ENCODE peak calls at places on chromosomes 11 and 22, in four cellular contexts. G is A549, Q is upper lobe of left lung, E is transverse colon. I is an unnamed sample.

GRCh38 chr11:112785717-112786116 is 175.5 kb upstream of the NCAM1 start:
- DNase-seq in Q (no peak), E (no peak), G (no peak), I (no peak)

GRCh38 chr11:130671801-130672700 is 223.6 kb downstream of the ADAMTS15 start:
- DNase-seq in Q (no peak), E (peak; percentile 49), G (no peak), I (no peak)

GRCh38 chr11:115643491-115643995 is 139.3 kb upstream of the CADM1 start:
- DNase-seq in E (no peak), G (no peak), Q (no peak), I (no peak)

GRCh38 chr11:7965386-7965785 is at the start of gene NLRP10:
- DNase-seq in E (no peak), G (no peak), Q (no peak), I (no peak)

GRCh38 chr11:20647976-20648565 is 21.3 kb upstream of the NELL1 start:
- DNase-seq in E (peak; percentile 23), G (peak; percentile 59), Q (no peak), I (no peak)

GRCh38 chr11:110424775-110425444 is 4.8 kb upstream of the FDX1 start:
- DNase-seq in Q (no peak), E (no peak), G (no peak), I (no peak)

GRCh38 chr11:45855308-45855707 is 8.0 kb downstream of the CRY2 start:
- DNase-seq in Q (no peak), E (no peak), G (no peak), I (no peak)

GRCh38 chr22:33350961-33351360 is 292.8 kb upstream of the SYN3 start:
- DNase-seq in Q (no peak), E (no peak), G (no peak), I (no peak)

GRCh38 chr11:20164152-20164551 is 3.9 kb upstream of the DBX1 start:
- DNase-seq in E (no peak), Q (no peak), G (no peak), I (no peak)

GRCh38 chr11:3959015-3959917 is 103.8 kb downstream of the STIM1 start:
- DNase-seq in Q (no peak), E (no peak), G (peak; percentile 53), I (no peak)

GRCh38 chr22:43133401-43133800 is 9.8 kb downstream of the MCAT start:
- DNase-seq in Q (no peak), E (no peak), G (no peak), I (no peak)

GRCh38 chr22:23248583-23248982 is 68.3 kb downstream of the BCR start:
- DNase-seq in G (no peak), Q (peak; percentile 68), E (no peak), I (no peak)

GRCh38 chr11:40841231-40841630 is 618.2 kb downstream of the LRRC4C start:
- DNase-seq in G (no peak), E (no peak), Q (no peak), I (no peak)

GRCh38 chr11:11973866-11974265 is 34.6 kb downstream of the DKK3 start:
- DNase-seq in E (no peak), Q (no peak), G (no peak), I (no peak)

GRCh38 chr11:121687961-121688566 is 235.3 kb upstream of the SORL1-AS1 start:
- DNase-seq in G (no peak), E (no peak), Q (no peak), I (no peak)

GRCh38 chr11:60500276-60500935 is 7.8 kb downstream of the MS4A12 start:
- DNase-seq in E (no peak), G (no peak), Q (no peak), I (no peak)

GRCh38 chr11:66973956-66974585 is 1.0 kb upstream of the C11orf86 start:
- DNase-seq in E (no peak), Q (no peak), G (no peak), I (no peak)

GRCh38 chr11:121517996-121518395 is 65.2 kb upstream of the SORL1-AS1 start:
- DNase-seq in E (no peak), G (no peak), Q (no peak), I (no peak)

GRCh38 chr22:39658367-39658766 is 87.8 kb downstream of the CACNA1I start:
- DNase-seq in E (peak; percentile 13), G (peak; percentile 16), Q (no peak), I (no peak)

GRCh38 chr22:19039448-19039780 is 82.8 kb downstream of the DGCR2 start:
- DNase-seq in E (no peak), Q (no peak), G (no peak), I (no peak)

GRCh38 chr22:19709063-19709769 is 5.1 kb upstream of the SEPTIN5 start:
- DNase-seq in E (no peak), Q (no peak), G (no peak), I (no peak)

GRCh38 chr11:77250881-77251640 is 50.4 kb downstream of the GDPD4 start:
- DNase-seq in G (no peak), Q (no peak), E (no peak), I (no peak)

GRCh38 chr22:17172172-17172833 is 13.2 kb upstream of the HDHD5 start:
- DNase-seq in E (no peak), G (no peak), Q (peak; percentile 51), I (peak; percentile 47)

GRCh38 chr22:42633013-42633412 is 7.4 kb downstream of the ATP5MGL start:
- DNase-seq in G (no peak), Q (no peak), E (no peak), I (no peak)

GRCh38 chr11:2369896-2370295 is 7.2 kb upstream of the CD81 start:
- DNase-seq in E (no peak), G (no peak), Q (no peak), I (no peak)

GRCh38 chr22:29780781-29781676 is 13.9 kb downstream of the UQCR10 start:
- DNase-seq in E (no peak), G (no peak), Q (no peak), I (peak; percentile 37)

GRCh38 chr11:96357794-96358193 is 14.8 kb upstream of the MAML2 start:
- DNase-seq in G (no peak), Q (no peak), E (no peak), I (no peak)

GRCh38 chr11:68684385-68685356 is at the start of gene GAL:
- DNase-seq in E (no peak), G (no peak), Q (no peak), I (no peak)

GRCh38 chr11:40219401-40219800 is 1240.1 kb downstream of the LRRC4C start:
- DNase-seq in E (no peak), G (no peak), Q (no peak), I (no peak)

GRCh38 chr11:65258988-65259387 is 2.8 kb upstream of the POLA2 start:
- DNase-seq in E (no peak), Q (no peak), G (no peak), I (no peak)

GRCh38 chr11:125373426-125374391 is 122.4 kb downstream of the FEZ1 start:
- DNase-seq in Q (peak; percentile 22), E (no peak), G (no peak), I (no peak)

GRCh38 chr11:112730591-112730990 is 230.6 kb upstream of the NCAM1 start:
- DNase-seq in Q (no peak), G (no peak), E (no peak), I (no peak)

GRCh38 chr11:64001552-64002427 is 15.6 kb downstream of the OTUB1 start:
- DNase-seq in G (no peak), E (no peak), Q (no peak), I (peak; percentile 58)

GRCh38 chr11:74085542-74085892 is 76.6 kb upstream of the UCP3 start:
- DNase-seq in Q (peak; percentile 33), E (no peak), G (no peak), I (no peak)

GRCh38 chr22:46649176-46650077 is 29.2 kb downstream of the GRAMD4 start:
- DNase-seq in G (peak; percentile 63), Q (no peak), E (no peak), I (no peak)

GRCh38 chr11:67382481-67383136 is 9.2 kb upstream of the RAD9A start:
- DNase-seq in E (peak; percentile 89), G (peak; percentile 74), Q (peak; percentile 87), I (peak; percentile 82)

GRCh38 chr11:59173964-59174663 is 2.2 kb downstream of the DTX4 start:
- DNase-seq in G (no peak), Q (peak; percentile 86), E (peak; percentile 88), I (peak; percentile 34)

GRCh38 chr11:59176330-59176729 is 4.4 kb downstream of the DTX4 start:
- DNase-seq in G (no peak), Q (no peak), E (no peak), I (no peak)

GRCh38 chr11:59173080-59173963 is 1.4 kb downstream of the DTX4 start:
- DNase-seq in G (no peak), Q (peak; percentile 58), E (peak; percentile 41), I (peak; percentile 42)

GRCh38 chr11:59175104-59175503 is 3.2 kb downstream of the DTX4 start:
- DNase-seq in G (no peak), E (no peak), Q (peak; percentile 80), I (no peak)

DNA sequence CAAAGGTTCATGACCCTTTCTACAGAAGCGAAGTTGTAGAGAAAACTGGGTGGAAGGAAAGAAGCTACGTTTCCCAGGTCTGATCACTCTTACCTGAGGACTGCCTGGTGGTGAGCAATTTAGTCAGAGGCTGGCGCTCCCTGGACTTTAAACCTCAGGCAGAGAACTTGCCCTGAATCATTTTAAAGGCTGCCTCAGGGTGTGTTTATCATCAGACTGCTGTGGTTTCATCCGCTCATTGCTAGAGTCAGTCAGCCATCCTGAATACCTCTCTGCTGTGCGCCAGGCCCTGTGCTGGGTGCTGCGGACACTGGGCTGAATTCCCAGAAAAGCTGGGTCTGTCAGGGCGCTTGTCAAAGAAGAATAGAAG is 2.7 kb downstream of the DTX4 start:
- DNase-seq in Q (no peak), G (no peak), E (peak; percentile 70), I (peak; percentile 36)
- TF ChIP-seq POLR2A in Q (no peak), G (no peak), E (peak; percentile 57), I (no peak)

GRCh38 chr11:86741489-86742435 is 58.6 kb upstream of the PRSS23 start:
- DNase-seq in E (no peak), Q (no peak), G (peak; percentile 64), I (no peak)
- TF ChIP-seq EP300 in E (no peak), Q (no peak), G (peak; percentile 77), I (no peak)

GRCh38 chr11:123536690-123537437 is 106.8 kb downstream of the GRAMD1B start:
- DNase-seq in G (no peak), Q (peak; percentile 33), E (no peak), I (no peak)
- TF ChIP-seq POLR2A in G (no peak), Q (no peak), E (no peak), I (no peak)

GRCh38 chr22:45317551-45318167 is 7.9 kb downstream of the FAM118A start:
- DNase-seq in G (no peak), Q (peak; percentile 47), E (peak; percentile 62), I (peak; percentile 47)
- TF ChIP-seq EP300 in G (no peak), Q (peak; percentile 14), E (no peak), I (no peak)

GRCh38 chr11:78420255-78420764 is 2.7 kb upstream of the GAB2 start:
- DNase-seq in G (peak; percentile 64), Q (peak; percentile 71), E (peak; percentile 72), I (peak; percentile 68)
- TF ChIP-seq POLR2A in G (no peak), Q (no peak), E (no peak), I (no peak)

DNA sequence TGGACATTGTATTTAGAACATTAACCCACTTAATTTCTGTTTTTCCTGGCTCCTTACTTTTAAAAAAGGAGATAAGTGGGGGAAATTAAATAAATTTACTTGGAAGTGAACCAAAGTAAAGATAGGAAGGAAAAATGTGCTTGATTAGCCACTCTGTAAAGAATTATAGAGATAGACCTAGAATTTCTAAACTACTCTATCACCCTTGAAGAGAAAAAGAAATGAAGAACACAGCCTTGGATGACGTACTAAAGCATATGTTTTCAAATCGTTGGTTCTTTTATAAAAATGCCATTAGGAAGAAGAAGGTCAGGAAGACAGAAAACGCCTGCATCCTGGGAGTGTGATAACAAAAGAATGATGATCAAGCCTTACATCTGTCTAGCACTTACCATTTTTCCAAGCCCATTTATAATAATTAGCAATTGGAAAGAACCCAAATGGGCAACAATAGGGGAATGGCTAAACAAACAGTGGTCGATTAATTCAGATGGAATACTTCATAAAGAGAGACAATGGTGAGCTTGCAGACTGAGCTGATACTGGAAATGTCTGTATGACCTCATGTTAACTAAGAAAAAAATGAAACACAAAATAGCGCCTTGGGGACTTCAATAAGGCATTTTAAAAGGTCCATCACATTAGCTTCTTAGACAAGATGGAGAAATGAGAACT is 81.0 kb upstream of the LRRC55 start:
- DNase-seq in E (no peak), Q (no peak), G (no peak), I (no peak)
- TF ChIP-seq EP300 in E (no peak), Q (no peak), G (no peak), I (no peak)

I was measured in ovary.